ENCODE peak calls at places on chromosome X, in nine cellular contexts. D is activated naive CD4-positive, alpha-beta T cell treated with anti-CD3 and anti-CD28 coated beads, Interleukin-2, amount 10 ng/mL, durations not matched to agents 7 days and 5 days; R is right cardiac atrium; H is smooth muscle cell of the brain vasculature; E is body of pancreas; B is upper lobe of left lung; C is posterior cingulate gyrus; A is nephron progenitor cell; N is GM23248. Z is an unnamed sample.

GRCh38 chrX:131910565-131910964 is 112.5 kb upstream of the STK26 start:
- DNase-seq in D (no peak), R (no peak), H (no peak), E (no peak), B (no peak), C (no peak), A (no peak), N (no peak), Z (peak)

GRCh38 chrX:13047752-13048151 is 3.3 kb upstream of the FAM9C start:
- DNase-seq in D (no peak), R (no peak), H (no peak), E (no peak), B (no peak), C (no peak), A (no peak), N (no peak), Z (no peak)

GRCh38 chrX:7586126-7586525 is 256.8 kb upstream of the VCX start:
- DNase-seq in D (no peak), R (no peak), H (peak), E (peak), B (no peak), C (no peak), A (peak), N (peak), Z (no peak)

GRCh38 chrX:72532371-72532770 is 40.3 kb downstream of the HDAC8 start:
- DNase-seq in D (no peak), R (no peak), H (no peak), E (no peak), B (no peak), C (no peak), A (no peak), N (peak), Z (no peak)

GRCh38 chrX:108139303-108139702 is 47.7 kb downstream of the ATG4A start:
- DNase-seq in D (no peak), R (no peak), H (no peak), E (no peak), B (no peak), C (no peak), A (no peak), N (peak), Z (no peak)

GRCh38 chrX:130810561-130810960 is 92.4 kb downstream of the ENOX2 start:
- DNase-seq in D (no peak), R (no peak), H (no peak), E (no peak), B (peak), C (peak), A (no peak), N (no peak), Z (no peak)

GRCh38 chrX:78092296-78092695 is 11.8 kb upstream of the PGK1 start:
- DNase-seq in D (peak), R (no peak), H (no peak), E (no peak), B (no peak), C (no peak), A (peak), N (peak), Z (no peak)

GRCh38 chrX:73262991-73263390 is 48.3 kb upstream of the NAP1L2 start:
- DNase-seq in D (no peak), R (no peak), H (no peak), E (no peak), B (no peak), C (no peak), A (no peak), N (peak), Z (peak)

GRCh38 chrX:71950066-71950465 is 39.4 kb downstream of the NHSL2 start:
- DNase-seq in D (no peak), R (no peak), H (no peak), E (no peak), B (no peak), C (no peak), A (no peak), N (no peak), Z (no peak)

GRCh38 chrX:154530286-154530685 is 14.3 kb upstream of the FAM3A start:
- DNase-seq in D (no peak), R (no peak), H (no peak), E (no peak), B (no peak), C (no peak), A (no peak), N (no peak), Z (no peak)

GRCh38 chrX:16213970-16214369 is 46.7 kb downstream of the MAGEB17 start:
- DNase-seq in D (no peak), R (no peak), H (peak), E (no peak), B (no peak), C (no peak), A (no peak), N (no peak), Z (no peak)

GRCh38 chrX:51272638-51273037 is 60.0 kb upstream of the NUDT10 start:
- DNase-seq in D (no peak), R (no peak), H (no peak), E (no peak), B (no peak), C (no peak), A (no peak), N (no peak), Z (no peak)

GRCh38 chrX:95291561-95291960 is 1393.1 kb upstream of the DIAPH2 start:
- DNase-seq in D (no peak), R (no peak), H (no peak), E (no peak), B (no peak), C (no peak), A (no peak), N (no peak), Z (no peak)

GRCh38 chrX:118503260-118504041 is 7.8 kb downstream of the DOCK11 start:
- DNase-seq in D (no peak), R (no peak), H (no peak), E (no peak), B (no peak), C (no peak), A (no peak), N (no peak), Z (no peak)

GRCh38 chrX:100969936-100970335 is 428 bp downstream of the ARL13A start:
- DNase-seq in D (no peak), R (no peak), H (no peak), E (no peak), B (no peak), C (no peak), A (no peak), N (no peak), Z (no peak)

GRCh38 chrX:27815209-27815608 is 7.4 kb downstream of the MAGEB10 start:
- DNase-seq in D (no peak), R (no peak), H (no peak), E (no peak), B (no peak), C (no peak), A (no peak), N (no peak), Z (peak)

GRCh38 chrX:23901805-23902204 is 5.9 kb downstream of the APOO start:
- DNase-seq in D (peak), R (no peak), H (no peak), E (peak), B (no peak), C (peak), A (peak), N (peak), Z (peak)

GRCh38 chrX:12929701-12930100 is 23.3 kb downstream of the TLR8 start:
- DNase-seq in D (no peak), R (no peak), H (no peak), E (no peak), B (no peak), C (no peak), A (no peak), N (no peak), Z (no peak)

GRCh38 chrX:103254171-103254824 is 657 bp downstream of the TCEAL8 start:
- DNase-seq in D (peak), R (peak), H (no peak), E (peak), B (peak), C (peak), A (peak), N (peak), Z (peak)

GRCh38 chrX:14412686-14413085 is 116.7 kb upstream of the GLRA2 start:
- DNase-seq in D (no peak), R (no peak), H (no peak), E (no peak), B (no peak), C (no peak), A (no peak), N (peak), Z (no peak)

GRCh38 chrX:634306-634958 is 3.8 kb downstream of the SHOX start:
- DNase-seq in D (no peak), R (no peak), H (no peak), E (no peak), B (peak), C (peak), A (peak), N (no peak), Z (no peak)

GRCh38 chrX:133722756-133723155 is 262.6 kb downstream of the GPC3 start:
- DNase-seq in D (no peak), R (no peak), H (no peak), E (no peak), B (no peak), C (no peak), A (no peak), N (no peak), Z (no peak)

GRCh38 chrX:19174401-19175025 is 52.2 kb upstream of the ADGRG2 start:
- DNase-seq in D (no peak), R (peak), H (no peak), E (no peak), B (no peak), C (no peak), A (no peak), N (peak), Z (no peak)

GRCh38 chrX:133007458-133007857 is 49.0 kb upstream of the HS6ST2 start:
- DNase-seq in D (no peak), R (no peak), H (no peak), E (no peak), B (no peak), C (no peak), A (no peak), N (no peak), Z (no peak)

GRCh38 chrX:68163446-68163845 is 269.8 kb downstream of the OPHN1 start:
- DNase-seq in D (no peak), R (no peak), H (no peak), E (no peak), B (no peak), C (no peak), A (no peak), N (peak), Z (no peak)

GRCh38 chrX:51614353-51614752 is 4.4 kb downstream of the CENPVL3 start:
- DNase-seq in D (no peak), R (no peak), H (no peak), E (peak), B (no peak), C (no peak), A (no peak), N (peak), Z (no peak)

GRCh38 chrX:14029039-14029424 is 660 bp downstream of the GEMIN8 start:
- DNase-seq in D (no peak), R (no peak), H (no peak), E (no peak), B (no peak), C (no peak), A (no peak), N (no peak), Z (no peak)

GRCh38 chrX:25897758-25898157 is 240.4 kb upstream of the MAGEB18 start:
- DNase-seq in D (no peak), R (no peak), H (no peak), E (no peak), B (no peak), C (no peak), A (no peak), N (no peak), Z (no peak)

GRCh38 chrX:108165349-108166111 is 74.0 kb downstream of the ATG4A start:
- DNase-seq in D (no peak), R (no peak), H (no peak), E (no peak), B (no peak), C (no peak), A (peak), N (peak), Z (no peak)

GRCh38 chrX:152899874-152900719 is 2.2 kb downstream of the ZNF185 start:
- DNase-seq in D (no peak), R (no peak), H (no peak), E (no peak), B (no peak), C (peak), A (no peak), N (no peak), Z (no peak)

GRCh38 chrX:105328773-105329172 is 108.3 kb upstream of the TEX13A start:
- DNase-seq in D (no peak), R (no peak), H (no peak), E (no peak), B (no peak), C (no peak), A (no peak), N (no peak), Z (no peak)

GRCh38 chrX:109840585-109840984 is 107.5 kb upstream of the ACSL4 start:
- DNase-seq in D (no peak), R (no peak), H (peak), E (peak), B (no peak), C (no peak), A (no peak), N (peak), Z (no peak)

GRCh38 chrX:35890699-35891098 is 28.8 kb upstream of the CFAP47 start:
- DNase-seq in D (peak), R (no peak), H (no peak), E (peak), B (no peak), C (peak), A (peak), N (peak), Z (peak)

GRCh38 chrX:134513091-134513490 is 53.1 kb downstream of the HPRT1 start:
- DNase-seq in D (no peak), R (no peak), H (no peak), E (no peak), B (no peak), C (no peak), A (no peak), N (peak), Z (no peak)